ENCODE peak calls at places on chromosomes 13 and 19, in seven cellular contexts. N is pancreas, F is IMR-90, X is Panc1, A is uterus, K is stomach, U is heart left ventricle. T is an unnamed sample. For H3K4me1, the result is how much of the 10 kb centered on the place peaks cover.

GRCh38 chr13:31556376-31556775 is 182.9 kb upstream of the RXFP2 start:
- DNase-seq in N (no peak), F (peak), X (no peak), A (no peak), K (no peak), U (no peak), T (no peak)

GRCh38 chr13:114313061-114313860 is 1.0 kb upstream of the CHAMP1 start:
- DNase-seq in N (no peak), F (peak), X (no peak), A (no peak), K (no peak), U (no peak), T (no peak)

GRCh38 chr13:32639502-32640105 is 53.4 kb downstream of the PDS5B start:
- DNase-seq in N (peak), F (peak), X (peak), A (peak), K (peak), U (peak), T (peak)

GRCh38 chr13:98978280-98978679 is 416 bp upstream of the DOCK9 start:
- DNase-seq in N (no peak), F (peak), X (peak), A (no peak), K (no peak), U (no peak), T (no peak)

GRCh38 chr19:15448778-15449619 is 757 bp downstream of the WIZ start:
- DNase-seq in N (no peak), F (no peak), X (no peak), A (no peak), K (no peak), U (no peak), T (no peak)

GRCh38 chr13:72205773-72206172 is 338.8 kb upstream of the DACH1 start:
- DNase-seq in N (no peak), F (no peak), X (no peak), A (no peak), K (no peak), U (no peak), T (no peak)

GRCh38 chr13:77733674-77734073 is 36.2 kb downstream of the SLAIN1 start:
- DNase-seq in N (no peak), F (no peak), X (no peak), A (no peak), K (no peak), U (no peak), T (no peak)

GRCh38 chr13:38519229-38519910 is 167.5 kb upstream of the FREM2 start:
- DNase-seq in N (no peak), F (no peak), X (no peak), A (no peak), K (no peak), U (no peak), T (no peak)

GRCh38 chr13:51785592-51786424 is 18.2 kb downstream of the DHRS12 start:
- DNase-seq in N (peak), F (peak), X (no peak), A (peak), K (peak), U (peak), T (peak)

GRCh38 chr13:113669871-113670341 is 2.9 kb downstream of the GRK1 start:
- DNase-seq in N (no peak), F (no peak), X (no peak), A (peak), K (peak), U (peak), T (peak)

GRCh38 chr19:5149508-5149907 is 180.6 kb downstream of the KDM4B start:
- DNase-seq in N (no peak), F (no peak), X (no peak), A (no peak), K (no peak), U (no peak), T (peak)

GRCh38 chr13:40639226-40639681 is 27.2 kb downstream of the FOXO1 start:
- DNase-seq in N (no peak), F (no peak), X (no peak), A (no peak), K (no peak), U (no peak), T (peak)

GRCh38 chr19:48393559-48394330 is at the start of gene GRIN2D:
- DNase-seq in N (no peak), F (peak), X (no peak), A (no peak), K (no peak), U (no peak), T (no peak)

GRCh38 chr13:96091164-96091931 is 1.4 kb downstream of the HS6ST3 start:
- DNase-seq in N (peak), F (no peak), X (no peak), A (peak), K (peak), U (no peak), T (peak)

GRCh38 chr13:38641164-38641948 is 45.5 kb upstream of the FREM2 start:
- DNase-seq in N (no peak), F (no peak), X (no peak), A (no peak), K (no peak), U (no peak), T (no peak)

GRCh38 chr13:69657676-69658075 is 449.9 kb upstream of the ATXN8OS start:
- DNase-seq in N (no peak), F (no peak), X (no peak), A (no peak), K (no peak), U (no peak), T (no peak)

GRCh38 chr13:101473458-101473857 is 21.0 kb downstream of the ITGBL1 start:
- DNase-seq in N (no peak), F (peak), X (no peak), A (no peak), K (no peak), U (no peak), T (peak)

GRCh38 chr13:53238241-53238640 is 209.6 kb downstream of the OLFM4 start:
- DNase-seq in N (no peak), F (no peak), X (no peak), A (no peak), K (no peak), U (no peak), T (no peak)

GRCh38 chr19:1105217-1105872 is 1.6 kb downstream of the GPX4 start:
- DNase-seq in N (no peak), F (peak), X (no peak), A (no peak), K (no peak), U (no peak), T (no peak)
- H3K4me1 ChIP-seq in N (under half), F (under half), X (under half), A (under half), K (under half), U (under half), T (half or more)

GRCh38 chr19:4059931-4060620 is 6.6 kb downstream of the ZBTB7A start:
- DNase-seq in N (no peak), F (no peak), X (no peak), A (peak), K (peak), U (peak), T (peak)
- H3K27ac ChIP-seq in N (peak), F (peak), X (peak), A (peak), K (peak), U (peak), T (peak)

DNA sequence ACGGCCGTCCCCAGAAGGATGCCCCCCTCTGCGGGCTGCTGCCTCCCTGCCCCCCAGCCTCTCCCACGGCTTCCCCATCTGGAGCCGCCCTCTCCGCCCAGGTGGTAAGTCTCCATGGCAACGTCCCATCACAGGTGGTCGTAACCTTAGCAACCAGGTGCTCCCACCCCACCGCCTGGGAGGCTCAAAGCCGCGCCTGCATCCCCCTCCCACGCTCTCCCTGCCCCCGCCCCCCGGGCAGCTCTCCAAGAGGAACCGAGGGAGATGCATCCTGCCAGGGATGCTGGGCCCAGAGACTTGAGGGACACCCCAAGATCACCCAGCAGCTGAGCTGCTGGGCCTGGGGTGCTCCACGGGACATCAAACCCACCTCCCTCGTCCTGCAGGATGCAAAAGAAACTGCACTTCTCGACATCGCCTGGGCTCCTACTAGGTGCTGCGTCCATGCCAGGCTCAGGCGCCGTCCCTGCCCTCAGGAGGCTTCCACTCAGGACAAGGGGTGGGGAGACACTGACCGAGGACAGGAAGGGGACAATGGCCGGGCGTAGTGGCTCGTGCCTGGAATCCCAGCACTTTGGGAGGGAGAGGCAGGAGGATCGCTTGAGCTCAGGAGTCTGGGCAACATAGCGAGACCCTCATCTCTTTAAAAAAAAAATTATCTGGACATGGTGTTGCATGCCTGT is 5.0 kb upstream of the LINGO3 start:
- DNase-seq in N (no peak), F (no peak), X (no peak), A (no peak), K (no peak), U (no peak), T (no peak)
- TF ChIP-seq CTCF in N (no peak), F (no peak), X (no peak), A (no peak), K (no peak), U (no peak), T (no peak)

DNA sequence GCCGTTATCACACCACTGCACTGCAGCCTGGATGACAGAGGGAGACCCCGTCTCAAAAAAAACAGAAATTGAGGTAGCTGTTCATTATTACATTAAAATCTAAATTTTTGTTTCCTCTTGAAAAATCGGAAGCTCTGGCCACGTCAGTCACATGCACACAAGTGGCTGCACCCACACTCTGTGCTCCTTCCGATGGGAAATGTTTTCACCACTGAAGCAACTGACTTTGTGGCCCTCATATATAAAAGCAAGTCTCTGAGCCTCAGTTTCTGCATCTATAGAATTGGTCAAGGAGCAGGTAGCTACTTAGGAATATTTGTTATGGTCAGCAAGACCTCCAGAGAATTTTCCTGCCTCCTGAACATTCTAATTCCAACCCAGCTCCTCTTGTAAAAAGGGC is 4.5 kb downstream of the LRRC25 start:
- DNase-seq in N (no peak), F (no peak), X (no peak), A (no peak), K (no peak), U (no peak), T (no peak)
- H3K4me1 ChIP-seq in N (under half), F (under half), X (under half), A (under half), K (under half), U (under half), T (under half)

GRCh38 chr19:7869453-7869909 is 4.7 kb downstream of the PRR36 start:
- DNase-seq in N (peak), F (peak), X (no peak), A (peak), K (peak), U (no peak), T (no peak)
- H3K27ac ChIP-seq in N (peak), F (no peak), X (no peak), A (no peak), K (peak), U (no peak), T (peak)

GRCh38 chr19:44509478-44509877 is 9.2 kb upstream of the ZNF180 start:
- DNase-seq in N (no peak), F (no peak), X (no peak), A (no peak), K (no peak), U (no peak), T (no peak)
- TF ChIP-seq CTCF in N (no peak), F (no peak), X (no peak), A (no peak), K (no peak), U (no peak), T (no peak)

DNA sequence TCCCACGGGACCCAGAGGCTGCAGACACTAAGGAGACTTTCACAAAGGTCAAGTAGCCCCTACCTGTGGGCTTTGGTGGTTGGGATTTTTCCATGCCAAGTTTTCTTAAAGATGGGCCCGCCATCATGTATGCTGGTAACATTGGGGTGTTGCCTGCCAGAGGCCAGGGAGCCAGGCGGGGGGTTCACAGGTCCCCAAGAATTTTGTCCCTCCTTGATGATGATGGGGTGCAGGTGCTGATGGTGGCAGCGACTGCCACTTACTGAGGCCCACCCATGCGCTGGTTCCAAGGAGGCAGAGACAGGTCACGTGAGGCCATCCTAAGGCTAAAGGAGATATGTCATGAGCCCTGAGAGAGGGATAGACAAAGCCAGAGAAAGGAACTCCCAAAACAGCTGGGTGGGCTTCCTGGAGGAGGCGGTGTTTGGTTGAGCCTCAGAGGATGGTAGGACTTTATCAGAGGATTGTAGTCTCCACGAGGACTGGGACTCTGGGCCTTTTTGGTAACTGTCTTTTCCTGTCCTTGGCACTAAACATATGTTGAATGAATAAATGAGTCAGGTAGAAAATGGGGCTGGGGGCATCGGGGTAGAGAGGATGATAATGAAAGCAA is 14.4 kb downstream of the PLEKHF1 start:
- DNase-seq in N (no peak), F (no peak), X (no peak), A (no peak), K (no peak), U (no peak), T (no peak)
- H3K4me1 ChIP-seq in N (under half), F (under half), X (under half), A (under half), K (half or more), U (half or more), T (half or more)

DNA sequence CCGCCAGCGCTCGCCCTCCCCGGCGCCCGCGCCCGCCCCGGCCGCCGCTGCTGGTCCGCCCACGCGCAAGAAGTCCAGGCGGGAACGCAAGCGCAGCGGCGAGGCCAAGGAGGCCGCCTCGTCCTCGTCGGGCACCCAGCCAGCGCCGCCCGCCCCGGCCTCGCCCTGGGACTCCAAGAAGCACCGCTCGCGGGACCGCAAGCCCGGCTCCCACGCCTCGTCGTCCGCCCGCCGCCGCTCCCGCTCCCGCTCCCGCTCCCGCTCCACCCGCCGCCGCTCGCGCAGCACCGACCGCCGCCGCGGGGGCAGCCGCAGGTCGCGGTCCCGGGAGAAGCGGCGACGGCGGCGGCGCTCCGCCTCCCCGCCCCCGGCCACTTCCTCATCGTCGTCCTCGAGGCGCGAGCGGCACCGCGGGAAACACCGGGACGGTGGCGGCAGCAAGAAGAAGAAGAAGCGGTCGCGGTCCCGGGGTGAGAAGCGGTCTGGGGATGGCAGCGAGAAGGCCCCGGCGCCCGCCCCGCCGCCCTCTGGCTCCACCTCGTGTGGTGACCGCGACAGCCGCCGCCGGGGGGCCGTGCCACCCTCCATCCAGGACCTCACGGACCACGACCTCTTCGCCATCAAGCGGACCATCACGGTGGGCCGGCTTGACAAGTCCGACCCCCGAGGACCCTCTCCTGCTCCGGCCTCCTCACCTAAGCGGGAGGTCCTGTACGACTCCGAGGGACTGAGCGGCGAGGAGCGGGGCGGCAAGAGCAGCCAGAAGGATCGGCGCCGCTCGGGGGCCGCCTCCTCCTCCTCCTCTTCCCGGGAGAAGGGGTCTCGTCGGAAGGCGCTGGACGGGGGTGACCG is 10.1 kb downstream of the SCAF1 start:
- DNase-seq in N (no peak), F (no peak), X (no peak), A (no peak), K (no peak), U (no peak), T (no peak)
- H3K27ac ChIP-seq in N (no peak), F (no peak), X (no peak), A (no peak), K (no peak), U (no peak), T (no peak)